ENCODE peak calls at places on chromosomes 5 and 9, in ten cellular contexts. K, Y, F, D, T, U, J, W, C and H are unnamed samples.

GRCh38 chr5:87393331-87393730 is 19.4 kb downstream of the CCNH start:
- DNase-seq in K (no peak), Y (peak), F (no peak), D (no peak), T (peak), U (peak), J (no peak), W (no peak), C (no peak), H (no peak)

GRCh38 chr5:126523818-126524522 is 71.0 kb downstream of the ALDH7A1 start:
- DNase-seq in K (no peak), Y (no peak), F (no peak), D (no peak), T (no peak), U (peak), J (no peak), W (no peak), C (no peak), H (no peak)

GRCh38 chr5:132426525-132427138 is 57.1 kb downstream of the SLC22A5 start:
- DNase-seq in K (peak), Y (peak), F (peak), D (peak), T (peak), U (peak), J (peak), W (peak), C (peak), H (peak)

GRCh38 chr5:6633469-6634326 is 458 bp downstream of the SRD5A1 start:
- DNase-seq in K (no peak), Y (peak), F (no peak), D (peak), T (no peak), U (peak), J (no peak), W (no peak), C (peak), H (no peak)

GRCh38 chr5:27124590-27124989 is 86.2 kb upstream of the CDH9 start:
- DNase-seq in K (no peak), Y (peak), F (no peak), D (no peak), T (peak), U (peak), J (no peak), W (no peak), C (peak), H (no peak)

GRCh38 chr5:59206132-59206581 is 623.3 kb downstream of the RAB3C start:
- DNase-seq in K (no peak), Y (peak), F (no peak), D (no peak), T (peak), U (peak), J (no peak), W (no peak), C (no peak), H (peak)

GRCh38 chr5:9720361-9720760 is 90.2 kb upstream of the TAS2R1 start:
- DNase-seq in K (no peak), Y (no peak), F (no peak), D (no peak), T (no peak), U (no peak), J (no peak), W (no peak), C (no peak), H (no peak)

GRCh38 chr9:115109486-115109885 is 8.5 kb downstream of the TNC start:
- DNase-seq in K (no peak), Y (peak), F (no peak), D (no peak), T (no peak), U (peak), J (no peak), W (no peak), C (no peak), H (no peak)

GRCh38 chr9:128138001-128138400 is 10.5 kb upstream of the PTGES2 start:
- DNase-seq in K (no peak), Y (no peak), F (no peak), D (no peak), T (no peak), U (no peak), J (no peak), W (no peak), C (no peak), H (no peak)

GRCh38 chr5:177198738-177199137 is 65.2 kb downstream of the NSD1 start:
- DNase-seq in K (no peak), Y (no peak), F (peak), D (no peak), T (no peak), U (no peak), J (no peak), W (no peak), C (no peak), H (no peak)

GRCh38 chr5:150301901-150302300 is 804 bp downstream of the ARSI start:
- DNase-seq in K (no peak), Y (no peak), F (no peak), D (no peak), T (no peak), U (no peak), J (no peak), W (no peak), C (no peak), H (no peak)

GRCh38 chr9:70079364-70080103 is 35.9 kb downstream of the MAMDC2 start:
- DNase-seq in K (no peak), Y (peak), F (no peak), D (no peak), T (no peak), U (peak), J (peak), W (no peak), C (no peak), H (no peak)

GRCh38 chr9:98775831-98776441 is 20.4 kb downstream of the ANKS6 start:
- DNase-seq in K (no peak), Y (peak), F (peak), D (no peak), T (peak), U (peak), J (no peak), W (peak), C (no peak), H (peak)

GRCh38 chr5:135222771-135223170 is 176.3 kb downstream of the MACROH2A1 start:
- DNase-seq in K (no peak), Y (no peak), F (no peak), D (no peak), T (no peak), U (no peak), J (peak), W (no peak), C (peak), H (no peak)

GRCh38 chr5:122473941-122474340 is 161.9 kb downstream of the SNCAIP start:
- DNase-seq in K (no peak), Y (no peak), F (no peak), D (no peak), T (no peak), U (no peak), J (no peak), W (no peak), C (no peak), H (no peak)
- H3K4me3 ChIP-seq in K (no peak), Y (no peak), F (no peak), D (no peak), T (no peak), U (no peak), J (no peak), W (no peak), C (no peak), H (no peak)

DNA sequence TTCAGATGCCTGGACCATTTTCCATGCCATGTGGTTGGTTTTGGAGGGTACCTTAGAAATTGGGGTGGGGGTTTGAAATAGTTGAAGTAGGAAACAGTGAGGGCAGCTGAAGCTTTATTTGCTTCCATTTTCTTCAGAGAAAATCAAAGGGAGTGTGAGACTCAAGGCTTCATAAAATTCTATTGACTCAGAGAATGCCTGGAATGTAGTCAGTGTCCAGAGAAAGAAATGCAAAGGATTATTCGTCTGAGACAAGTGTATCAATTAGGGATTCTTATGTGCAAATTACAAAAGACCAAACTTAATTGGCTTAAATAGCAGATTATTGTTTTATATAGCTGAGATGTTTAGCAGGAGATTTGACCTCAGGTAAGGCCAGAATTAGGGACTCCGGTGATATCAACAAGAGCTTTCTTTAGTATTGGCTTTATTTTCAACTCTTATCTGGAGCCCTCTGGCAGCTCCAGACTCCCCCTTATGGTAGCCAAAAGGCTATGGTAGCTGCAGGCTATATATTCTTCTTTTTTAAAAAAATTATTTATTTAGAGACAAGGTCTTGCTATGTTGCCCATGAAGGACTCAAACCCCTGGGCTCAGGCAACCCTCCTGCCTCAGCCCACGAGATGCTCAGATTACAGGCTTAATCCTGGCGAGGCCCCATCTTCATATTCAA is 38.9 kb downstream of the PTTG1 start:
- DNase-seq in K (no peak), Y (peak), F (no peak), D (no peak), T (no peak), U (no peak), J (no peak), W (no peak), C (no peak), H (no peak)
- TF ChIP-seq CTCF in K (no peak), Y (peak), F (peak), D (no peak), T (peak), U (peak), J (no peak), W (peak), C (no peak), H (peak)

DNA sequence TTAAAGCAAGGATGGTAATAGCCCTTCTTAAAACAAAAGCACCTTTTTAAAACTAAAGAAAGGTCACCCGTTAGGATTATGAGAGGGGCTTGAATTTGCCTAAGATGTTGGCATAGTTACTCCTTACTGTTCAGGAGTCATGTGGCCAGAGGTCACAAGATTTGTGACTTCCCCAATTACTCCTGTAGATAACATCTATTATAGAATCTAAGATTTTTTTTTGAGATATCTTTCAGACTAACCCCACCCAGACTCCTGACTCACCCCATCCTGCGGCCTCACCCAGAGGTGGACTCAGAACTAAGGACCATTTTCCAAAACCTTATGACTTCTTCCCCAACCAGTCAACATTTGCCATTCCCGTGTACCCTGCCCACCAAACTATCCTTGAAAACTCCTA is 2.4 kb downstream of the CD180 start:
- DNase-seq in K (no peak), Y (no peak), F (no peak), D (no peak), T (no peak), U (no peak), J (no peak), W (no peak), C (no peak), H (no peak)
- H3K4me3 ChIP-seq in K (no peak), Y (no peak), F (no peak), D (no peak), T (no peak), U (no peak), J (no peak), W (peak), C (no peak), H (no peak)

DNA sequence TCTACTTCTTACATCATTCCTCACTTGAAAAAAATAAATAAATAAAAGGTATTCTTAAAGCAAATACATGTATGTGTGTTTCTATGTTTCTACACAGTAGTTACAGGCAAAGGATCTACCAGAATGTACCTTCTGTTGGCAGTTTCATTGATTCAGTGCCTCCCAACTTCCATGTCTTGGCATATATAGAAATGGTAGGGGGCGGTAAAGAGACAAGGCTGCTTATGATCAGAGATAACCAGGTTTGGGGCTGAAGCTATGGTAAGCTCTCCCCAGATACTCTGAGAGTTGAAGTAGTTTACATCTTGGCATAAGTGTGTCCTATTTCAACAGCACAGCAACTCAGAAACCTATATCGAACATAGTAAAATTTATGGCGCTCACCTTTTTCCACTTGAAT is 1075.4 kb upstream of the C9orf72 start:
- DNase-seq in K (no peak), Y (no peak), F (no peak), D (no peak), T (no peak), U (no peak), J (no peak), W (no peak), C (no peak), H (no peak)
- TF ChIP-seq CTCF in K (no peak), Y (no peak), F (no peak), D (no peak), T (no peak), U (no peak), J (no peak), W (peak), C (no peak), H (no peak)

GRCh38 chr5:1666221-1666620 is 133.4 kb downstream of the MRPL36 start:
- DNase-seq in K (no peak), Y (no peak), F (no peak), D (no peak), T (no peak), U (no peak), J (no peak), W (no peak), C (no peak), H (no peak)

GRCh38 chr5:1668141-1668721 is 131.4 kb downstream of the MRPL36 start:
- DNase-seq in K (no peak), Y (no peak), F (no peak), D (peak), T (no peak), U (no peak), J (no peak), W (no peak), C (peak), H (no peak)

GRCh38 chr5:1665803-1666202 is 133.8 kb downstream of the MRPL36 start:
- DNase-seq in K (no peak), Y (no peak), F (no peak), D (no peak), T (no peak), U (no peak), J (no peak), W (no peak), C (no peak), H (no peak)

GRCh38 chr5:1667648-1668140 is 131.9 kb downstream of the MRPL36 start:
- DNase-seq in K (no peak), Y (no peak), F (no peak), D (no peak), T (no peak), U (no peak), J (no peak), W (no peak), C (no peak), H (no peak)

GRCh38 chr5:1666812-1667588 is 132.6 kb downstream of the MRPL36 start:
- DNase-seq in K (peak), Y (no peak), F (no peak), D (no peak), T (no peak), U (no peak), J (no peak), W (peak), C (peak), H (no peak)
- H3K4me3 ChIP-seq in K (no peak), Y (no peak), F (no peak), D (no peak), T (no peak), U (no peak), J (no peak), W (no peak), C (no peak), H (no peak)

DNA sequence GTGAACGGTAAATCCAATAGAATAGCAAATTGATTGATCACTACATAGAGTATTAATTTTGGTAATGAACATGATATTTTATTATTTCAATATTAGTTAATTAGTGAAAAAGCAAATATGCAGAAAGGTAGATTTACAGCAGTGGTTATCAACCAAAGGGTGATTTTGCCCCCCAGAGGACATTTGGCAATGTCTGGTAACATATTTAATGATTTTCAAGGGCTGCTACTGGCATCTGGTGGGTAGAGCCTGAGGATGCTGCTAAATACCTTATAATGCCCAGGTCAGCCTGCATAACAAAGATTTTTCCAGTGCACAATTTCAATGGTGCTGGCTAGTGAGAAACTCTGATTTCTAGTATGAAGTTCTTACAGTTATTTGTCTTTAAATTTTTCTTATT is 1313.7 kb downstream of the PTPRD start:
- DNase-seq in K (no peak), Y (no peak), F (no peak), D (no peak), T (no peak), U (no peak), J (no peak), W (no peak), C (no peak), H (no peak)
- TF ChIP-seq CTCF in K (no peak), Y (no peak), F (no peak), D (no peak), T (no peak), U (no peak), J (no peak), W (peak), C (no peak), H (no peak)

DNA sequence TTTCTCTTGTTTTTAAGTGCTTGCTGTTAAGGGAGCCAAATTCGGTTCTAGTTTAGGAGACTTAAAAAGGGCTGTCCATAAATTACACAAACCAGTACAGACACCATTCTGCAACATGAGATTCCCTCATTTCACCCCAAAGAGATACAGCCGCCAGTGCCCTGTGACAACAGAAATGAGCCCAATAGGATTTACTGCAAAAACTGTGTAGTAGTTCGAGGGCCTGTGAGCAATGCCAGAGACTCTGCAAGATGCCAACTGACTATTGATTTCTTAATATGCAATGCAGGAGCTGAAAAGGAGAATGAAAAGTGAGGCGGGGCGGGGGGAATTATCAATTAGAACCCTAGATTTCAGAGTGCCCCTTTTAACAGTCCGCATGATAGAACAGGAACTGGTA is 5.7 kb upstream of the C5orf15 start:
- DNase-seq in K (no peak), Y (no peak), F (no peak), D (no peak), T (no peak), U (no peak), J (no peak), W (no peak), C (peak), H (no peak)
- H3K4me3 ChIP-seq in K (no peak), Y (no peak), F (no peak), D (no peak), T (no peak), U (no peak), J (no peak), W (no peak), C (no peak), H (no peak)

GRCh38 chr9:116477584-116478141 is 209.4 kb upstream of the TRIM32 start:
- DNase-seq in K (no peak), Y (no peak), F (no peak), D (no peak), T (no peak), U (no peak), J (no peak), W (no peak), C (no peak), H (no peak)
- TF ChIP-seq CTCF in K (no peak), Y (no peak), F (no peak), D (no peak), T (no peak), U (no peak), J (no peak), W (no peak), C (no peak), H (no peak)

GRCh38 chr9:1083325-1083913 is 33.3 kb downstream of the DMRT2 start:
- DNase-seq in K (peak), Y (no peak), F (no peak), D (peak), T (no peak), U (no peak), J (peak), W (no peak), C (no peak), H (peak)
- H3K4me3 ChIP-seq in K (no peak), Y (no peak), F (no peak), D (peak), T (no peak), U (no peak), J (no peak), W (no peak), C (no peak), H (peak)